ENCODE peak calls at places on chromosomes 3 and 15, in nine cellular contexts. One of them, this sample, is unnamed.
A peak's percentile ranks its signal among the peaks of the same experiment; 100 is the strongest.

GRCh38 chr15:74763416-74763815 is 14.8 kb downstream of the CYP1A2 start:
- DNase-seq in mucosa of gallbladder: no peak
- DNase-seq in ELR: no peak
- DNase-seq in activated T-helper 1 cell treated with anti-CD3 and anti-CD28 coated beads, Interleukin-12 subunit alpha, Interleukin-12 subunit beta, Interleukin-2, Interleukin-4 antibody, amounts not matched to agents 30 ng/mL and 10 ng/mL and 1 ng/mL, durations not matched to agents 14 hours and 24 hours and 36 hours: no peak
- DNase-seq in GM10248: no peak
- DNase-seq in memory B cell: no peak
- DNase-seq in iris pigment epithelial cell: no peak
- DNase-seq in endothelial cell: no peak
- DNase-seq in NB4: no peak
- DNase-seq in this sample: no peak

GRCh38 chr3:16399473-16399872 is 114.0 kb downstream of the RFTN1 start:
- DNase-seq in ELR: peak; percentile 90
- DNase-seq in memory B cell: no peak
- DNase-seq in NB4: no peak
- DNase-seq in endothelial cell: no peak
- DNase-seq in iris pigment epithelial cell: peak; percentile 90
- DNase-seq in GM10248: no peak
- DNase-seq in mucosa of gallbladder: no peak
- DNase-seq in activated T-helper 1 cell treated with anti-CD3 and anti-CD28 coated beads, Interleukin-12 subunit alpha, Interleukin-12 subunit beta, Interleukin-2, Interleukin-4 antibody, amounts not matched to agents 30 ng/mL and 10 ng/mL and 1 ng/mL, durations not matched to agents 14 hours and 24 hours and 36 hours: no peak
- DNase-seq in this sample: no peak

GRCh38 chr3:127709320-127710060 is 36.7 kb downstream of the ABTB1 start:
- DNase-seq in NB4: no peak
- DNase-seq in memory B cell: no peak
- DNase-seq in ELR: peak; percentile 23
- DNase-seq in iris pigment epithelial cell: no peak
- DNase-seq in mucosa of gallbladder: no peak
- DNase-seq in endothelial cell: no peak
- DNase-seq in GM10248: no peak
- DNase-seq in activated T-helper 1 cell treated with anti-CD3 and anti-CD28 coated beads, Interleukin-12 subunit alpha, Interleukin-12 subunit beta, Interleukin-2, Interleukin-4 antibody, amounts not matched to agents 30 ng/mL and 10 ng/mL and 1 ng/mL, durations not matched to agents 14 hours and 24 hours and 36 hours: no peak
- DNase-seq in this sample: peak; percentile 10

GRCh38 chr15:44034933-44035624 is 160.0 kb downstream of the FRMD5 start:
- DNase-seq in endothelial cell: no peak
- DNase-seq in GM10248: no peak
- DNase-seq in ELR: peak; percentile 73
- DNase-seq in NB4: no peak
- DNase-seq in iris pigment epithelial cell: peak; percentile 72
- DNase-seq in activated T-helper 1 cell treated with anti-CD3 and anti-CD28 coated beads, Interleukin-12 subunit alpha, Interleukin-12 subunit beta, Interleukin-2, Interleukin-4 antibody, amounts not matched to agents 30 ng/mL and 10 ng/mL and 1 ng/mL, durations not matched to agents 14 hours and 24 hours and 36 hours: no peak
- DNase-seq in memory B cell: no peak
- DNase-seq in mucosa of gallbladder: no peak
- DNase-seq in this sample: no peak

GRCh38 chr3:73729969-73730440 is 105.3 kb upstream of the PDZRN3 start:
- DNase-seq in activated T-helper 1 cell treated with anti-CD3 and anti-CD28 coated beads, Interleukin-12 subunit alpha, Interleukin-12 subunit beta, Interleukin-2, Interleukin-4 antibody, amounts not matched to agents 30 ng/mL and 10 ng/mL and 1 ng/mL, durations not matched to agents 14 hours and 24 hours and 36 hours: no peak
- DNase-seq in mucosa of gallbladder: peak; percentile 12
- DNase-seq in endothelial cell: no peak
- DNase-seq in ELR: no peak
- DNase-seq in NB4: no peak
- DNase-seq in memory B cell: no peak
- DNase-seq in GM10248: no peak
- DNase-seq in iris pigment epithelial cell: no peak
- DNase-seq in this sample: no peak

GRCh38 chr15:98955980-98956723 is 51.4 kb downstream of the PGPEP1L start:
- DNase-seq in memory B cell: no peak
- DNase-seq in ELR: no peak
- DNase-seq in mucosa of gallbladder: no peak
- DNase-seq in GM10248: no peak
- DNase-seq in iris pigment epithelial cell: no peak
- DNase-seq in endothelial cell: no peak
- DNase-seq in NB4: no peak
- DNase-seq in activated T-helper 1 cell treated with anti-CD3 and anti-CD28 coated beads, Interleukin-12 subunit alpha, Interleukin-12 subunit beta, Interleukin-2, Interleukin-4 antibody, amounts not matched to agents 30 ng/mL and 10 ng/mL and 1 ng/mL, durations not matched to agents 14 hours and 24 hours and 36 hours: no peak
- DNase-seq in this sample: peak; percentile 80

GRCh38 chr3:11060500-11061251 is 68.1 kb downstream of the SLC6A1 start:
- DNase-seq in GM10248: peak; percentile 69
- DNase-seq in memory B cell: peak; percentile 62
- DNase-seq in iris pigment epithelial cell: peak; percentile 48
- DNase-seq in ELR: peak; percentile 70
- DNase-seq in activated T-helper 1 cell treated with anti-CD3 and anti-CD28 coated beads, Interleukin-12 subunit alpha, Interleukin-12 subunit beta, Interleukin-2, Interleukin-4 antibody, amounts not matched to agents 30 ng/mL and 10 ng/mL and 1 ng/mL, durations not matched to agents 14 hours and 24 hours and 36 hours: peak; percentile 8
- DNase-seq in mucosa of gallbladder: peak; percentile 36
- DNase-seq in NB4: peak; percentile 78
- DNase-seq in endothelial cell: peak; percentile 82
- DNase-seq in this sample: peak; percentile 28

GRCh38 chr15:58582150-58582549 is 150.4 kb downstream of the LIPC start:
- DNase-seq in iris pigment epithelial cell: no peak
- DNase-seq in NB4: no peak
- DNase-seq in endothelial cell: no peak
- DNase-seq in mucosa of gallbladder: no peak
- DNase-seq in GM10248: no peak
- DNase-seq in ELR: no peak
- DNase-seq in activated T-helper 1 cell treated with anti-CD3 and anti-CD28 coated beads, Interleukin-12 subunit alpha, Interleukin-12 subunit beta, Interleukin-2, Interleukin-4 antibody, amounts not matched to agents 30 ng/mL and 10 ng/mL and 1 ng/mL, durations not matched to agents 14 hours and 24 hours and 36 hours: no peak
- DNase-seq in memory B cell: no peak
- DNase-seq in this sample: no peak

GRCh38 chr3:194395201-194395600 is 3.9 kb downstream of the GP5 start:
- DNase-seq in ELR: no peak
- DNase-seq in GM10248: no peak
- DNase-seq in memory B cell: no peak
- DNase-seq in NB4: no peak
- DNase-seq in endothelial cell: no peak
- DNase-seq in mucosa of gallbladder: no peak
- DNase-seq in iris pigment epithelial cell: peak; percentile 36
- DNase-seq in activated T-helper 1 cell treated with anti-CD3 and anti-CD28 coated beads, Interleukin-12 subunit alpha, Interleukin-12 subunit beta, Interleukin-2, Interleukin-4 antibody, amounts not matched to agents 30 ng/mL and 10 ng/mL and 1 ng/mL, durations not matched to agents 14 hours and 24 hours and 36 hours: no peak
- DNase-seq in this sample: no peak

GRCh38 chr3:115236496-115236895 is 89.4 kb upstream of the ZBTB20 start:
- DNase-seq in activated T-helper 1 cell treated with anti-CD3 and anti-CD28 coated beads, Interleukin-12 subunit alpha, Interleukin-12 subunit beta, Interleukin-2, Interleukin-4 antibody, amounts not matched to agents 30 ng/mL and 10 ng/mL and 1 ng/mL, durations not matched to agents 14 hours and 24 hours and 36 hours: no peak
- DNase-seq in GM10248: no peak
- DNase-seq in NB4: no peak
- DNase-seq in endothelial cell: no peak
- DNase-seq in mucosa of gallbladder: no peak
- DNase-seq in iris pigment epithelial cell: no peak
- DNase-seq in memory B cell: no peak
- DNase-seq in ELR: no peak
- DNase-seq in this sample: no peak

GRCh38 chr3:109176726-109177125 is 40.2 kb downstream of the C3orf85 start:
- DNase-seq in mucosa of gallbladder: no peak
- DNase-seq in activated T-helper 1 cell treated with anti-CD3 and anti-CD28 coated beads, Interleukin-12 subunit alpha, Interleukin-12 subunit beta, Interleukin-2, Interleukin-4 antibody, amounts not matched to agents 30 ng/mL and 10 ng/mL and 1 ng/mL, durations not matched to agents 14 hours and 24 hours and 36 hours: no peak
- DNase-seq in iris pigment epithelial cell: no peak
- DNase-seq in memory B cell: no peak
- DNase-seq in endothelial cell: no peak
- DNase-seq in GM10248: no peak
- DNase-seq in ELR: no peak
- DNase-seq in NB4: no peak
- DNase-seq in this sample: no peak

GRCh38 chr3:81484532-81484931 is 276.9 kb downstream of the GBE1 start:
- DNase-seq in iris pigment epithelial cell: no peak
- DNase-seq in mucosa of gallbladder: no peak
- DNase-seq in endothelial cell: no peak
- DNase-seq in GM10248: no peak
- DNase-seq in NB4: no peak
- DNase-seq in memory B cell: no peak
- DNase-seq in activated T-helper 1 cell treated with anti-CD3 and anti-CD28 coated beads, Interleukin-12 subunit alpha, Interleukin-12 subunit beta, Interleukin-2, Interleukin-4 antibody, amounts not matched to agents 30 ng/mL and 10 ng/mL and 1 ng/mL, durations not matched to agents 14 hours and 24 hours and 36 hours: no peak
- DNase-seq in ELR: no peak
- DNase-seq in this sample: no peak

GRCh38 chr3:43582876-43583275 is 38.9 kb downstream of the ANO10 start:
- DNase-seq in ELR: no peak
- DNase-seq in mucosa of gallbladder: no peak
- DNase-seq in memory B cell: no peak
- DNase-seq in GM10248: no peak
- DNase-seq in iris pigment epithelial cell: no peak
- DNase-seq in NB4: no peak
- DNase-seq in activated T-helper 1 cell treated with anti-CD3 and anti-CD28 coated beads, Interleukin-12 subunit alpha, Interleukin-12 subunit beta, Interleukin-2, Interleukin-4 antibody, amounts not matched to agents 30 ng/mL and 10 ng/mL and 1 ng/mL, durations not matched to agents 14 hours and 24 hours and 36 hours: no peak
- DNase-seq in endothelial cell: no peak
- DNase-seq in this sample: no peak

GRCh38 chr3:70620367-70620766 is 307.9 kb upstream of the MDFIC2 start:
- DNase-seq in ELR: no peak
- DNase-seq in memory B cell: no peak
- DNase-seq in NB4: no peak
- DNase-seq in GM10248: no peak
- DNase-seq in iris pigment epithelial cell: no peak
- DNase-seq in activated T-helper 1 cell treated with anti-CD3 and anti-CD28 coated beads, Interleukin-12 subunit alpha, Interleukin-12 subunit beta, Interleukin-2, Interleukin-4 antibody, amounts not matched to agents 30 ng/mL and 10 ng/mL and 1 ng/mL, durations not matched to agents 14 hours and 24 hours and 36 hours: no peak
- DNase-seq in endothelial cell: no peak
- DNase-seq in mucosa of gallbladder: no peak
- DNase-seq in this sample: no peak

GRCh38 chr15:70327328-70328136 is 229.8 kb upstream of the TLE3 start:
- DNase-seq in endothelial cell: peak; percentile 21
- DNase-seq in NB4: peak; percentile 71
- DNase-seq in GM10248: no peak
- DNase-seq in memory B cell: no peak
- DNase-seq in activated T-helper 1 cell treated with anti-CD3 and anti-CD28 coated beads, Interleukin-12 subunit alpha, Interleukin-12 subunit beta, Interleukin-2, Interleukin-4 antibody, amounts not matched to agents 30 ng/mL and 10 ng/mL and 1 ng/mL, durations not matched to agents 14 hours and 24 hours and 36 hours: no peak
- DNase-seq in mucosa of gallbladder: no peak
- DNase-seq in iris pigment epithelial cell: peak; percentile 86
- DNase-seq in ELR: peak; percentile 54
- DNase-seq in this sample: no peak

GRCh38 chr15:58528197-58528870 is 96.5 kb downstream of the LIPC start:
- DNase-seq in activated T-helper 1 cell treated with anti-CD3 and anti-CD28 coated beads, Interleukin-12 subunit alpha, Interleukin-12 subunit beta, Interleukin-2, Interleukin-4 antibody, amounts not matched to agents 30 ng/mL and 10 ng/mL and 1 ng/mL, durations not matched to agents 14 hours and 24 hours and 36 hours: no peak
- DNase-seq in mucosa of gallbladder: peak; percentile 73
- DNase-seq in ELR: no peak
- DNase-seq in NB4: no peak
- DNase-seq in memory B cell: no peak
- DNase-seq in endothelial cell: no peak
- DNase-seq in iris pigment epithelial cell: peak; percentile 50
- DNase-seq in GM10248: no peak
- DNase-seq in this sample: peak; percentile 82

GRCh38 chr15:55530861-55531313 is 22.9 kb upstream of the DNAAF4 start:
- DNase-seq in endothelial cell: no peak
- DNase-seq in ELR: peak; percentile 42
- DNase-seq in NB4: no peak
- DNase-seq in memory B cell: no peak
- DNase-seq in iris pigment epithelial cell: peak; percentile 9
- DNase-seq in GM10248: no peak
- DNase-seq in mucosa of gallbladder: no peak
- DNase-seq in activated T-helper 1 cell treated with anti-CD3 and anti-CD28 coated beads, Interleukin-12 subunit alpha, Interleukin-12 subunit beta, Interleukin-2, Interleukin-4 antibody, amounts not matched to agents 30 ng/mL and 10 ng/mL and 1 ng/mL, durations not matched to agents 14 hours and 24 hours and 36 hours: no peak
- DNase-seq in this sample: no peak

GRCh38 chr15:80580107-80580506 is 115.0 kb upstream of the ABHD17C start:
- DNase-seq in endothelial cell: no peak
- DNase-seq in memory B cell: no peak
- DNase-seq in NB4: peak; percentile 83
- DNase-seq in ELR: peak; percentile 98
- DNase-seq in GM10248: no peak
- DNase-seq in activated T-helper 1 cell treated with anti-CD3 and anti-CD28 coated beads, Interleukin-12 subunit alpha, Interleukin-12 subunit beta, Interleukin-2, Interleukin-4 antibody, amounts not matched to agents 30 ng/mL and 10 ng/mL and 1 ng/mL, durations not matched to agents 14 hours and 24 hours and 36 hours: no peak
- DNase-seq in iris pigment epithelial cell: peak; percentile 89
- DNase-seq in mucosa of gallbladder: no peak
- DNase-seq in this sample: peak; percentile 75

GRCh38 chr3:165642761-165643432 is 194.3 kb downstream of the BCHE start:
- DNase-seq in GM10248: no peak
- DNase-seq in NB4: no peak
- DNase-seq in iris pigment epithelial cell: peak; percentile 99
- DNase-seq in ELR: peak; percentile 99
- DNase-seq in endothelial cell: no peak
- DNase-seq in memory B cell: no peak
- DNase-seq in activated T-helper 1 cell treated with anti-CD3 and anti-CD28 coated beads, Interleukin-12 subunit alpha, Interleukin-12 subunit beta, Interleukin-2, Interleukin-4 antibody, amounts not matched to agents 30 ng/mL and 10 ng/mL and 1 ng/mL, durations not matched to agents 14 hours and 24 hours and 36 hours: no peak
- DNase-seq in mucosa of gallbladder: peak; percentile 74
- DNase-seq in this sample: peak; percentile 34

GRCh38 chr15:31031471-31032064 is 40.1 kb upstream of the MTMR10 start:
- DNase-seq in GM10248: peak; percentile 60
- DNase-seq in activated T-helper 1 cell treated with anti-CD3 and anti-CD28 coated beads, Interleukin-12 subunit alpha, Interleukin-12 subunit beta, Interleukin-2, Interleukin-4 antibody, amounts not matched to agents 30 ng/mL and 10 ng/mL and 1 ng/mL, durations not matched to agents 14 hours and 24 hours and 36 hours: no peak
- DNase-seq in ELR: peak; percentile 58
- DNase-seq in memory B cell: no peak
- DNase-seq in iris pigment epithelial cell: peak; percentile 78
- DNase-seq in endothelial cell: no peak
- DNase-seq in mucosa of gallbladder: no peak
- DNase-seq in NB4: no peak
- DNase-seq in this sample: no peak

This sample was measured in lower leg skin.